ENCODE peak calls at places on chromosomes 5 and 9, in four cellular contexts. Y is uterus, N is OCI-LY7, D is SK-N-SH. A is an unnamed sample. For H3K4me1, the result is how much of the 10 kb centered on the place peaks cover.

GRCh38 chr5:140795259-140795641 is 598 bp downstream of the PCDHA2 start:
- DNase-seq in Y (no peak), N (no peak), D (no peak), A (no peak)

GRCh38 chr9:23005061-23005690 is 558.6 kb downstream of the DMRTA1 start:
- DNase-seq in Y (no peak), N (no peak), D (no peak), A (no peak)

GRCh38 chr9:114954986-114955623 is 24.7 kb upstream of the TNFSF8 start:
- DNase-seq in Y (no peak), N (peak), D (no peak), A (no peak)

GRCh38 chr5:17763301-17763700 is 129.0 kb downstream of the TAF11L14 start:
- DNase-seq in Y (no peak), N (no peak), D (no peak), A (no peak)

GRCh38 chr9:38108326-38108725 is 39.3 kb upstream of the SHB start:
- DNase-seq in Y (no peak), N (no peak), D (no peak), A (no peak)

GRCh38 chr9:13278368-13279246 is 885 bp downstream of the MPDZ start:
- DNase-seq in Y (peak), N (no peak), D (peak), A (peak)

GRCh38 chr5:119418782-119419101 is 33.6 kb upstream of the HSD17B4 start:
- DNase-seq in Y (no peak), N (peak), D (no peak), A (no peak)

GRCh38 chr9:109118802-109119438 is 827 bp downstream of the TMEM245 start:
- DNase-seq in Y (no peak), N (no peak), D (no peak), A (peak)

GRCh38 chr5:116011046-116011445 is 21.2 kb upstream of the ARL14EPL start:
- DNase-seq in Y (no peak), N (no peak), D (no peak), A (no peak)

GRCh38 chr5:138109463-138110265 is 25.8 kb downstream of the WNT8A start:
- DNase-seq in Y (no peak), N (no peak), D (no peak), A (no peak)

GRCh38 chr5:34621280-34622045 is 34.7 kb upstream of the RAI14 start:
- DNase-seq in Y (no peak), N (no peak), D (no peak), A (no peak)

GRCh38 chr5:87184544-87184943 is 83.1 kb upstream of the RASA1 start:
- DNase-seq in Y (no peak), N (no peak), D (no peak), A (no peak)

GRCh38 chr9:110351009-110351467 is 13.4 kb upstream of the TXNDC8 start:
- DNase-seq in Y (no peak), N (no peak), D (no peak), A (no peak)

GRCh38 chr5:134585966-134586365 is 46.7 kb downstream of the SAR1B start:
- DNase-seq in Y (no peak), N (no peak), D (no peak), A (no peak)

GRCh38 chr5:80806929-80807328 is 152.1 kb upstream of the DHFR start:
- DNase-seq in Y (no peak), N (no peak), D (no peak), A (no peak)

GRCh38 chr5:71887680-71888079 is 168.6 kb downstream of the CARTPT start:
- DNase-seq in Y (no peak), N (peak), D (peak), A (no peak)

GRCh38 chr5:18032744-18033143 is 398.5 kb downstream of the TAF11L14 start:
- DNase-seq in Y (no peak), N (no peak), D (no peak), A (no peak)

GRCh38 chr5:159448-160172 is 31.7 kb upstream of the LRRC14B start:
- DNase-seq in Y (no peak), N (no peak), D (no peak), A (no peak)

GRCh38 chr9:18012170-18012569 is 433.3 kb downstream of the SH3GL2 start:
- DNase-seq in Y (no peak), N (no peak), D (no peak), A (no peak)

GRCh38 chr5:177194278-177194677 is 60.7 kb downstream of the NSD1 start:
- DNase-seq in Y (no peak), N (no peak), D (no peak), A (peak)

GRCh38 chr5:52896524-52897237 is 92.5 kb upstream of the ITGA2 start:
- DNase-seq in Y (no peak), N (no peak), D (no peak), A (no peak)

GRCh38 chr9:82938426-82938825 is 124.5 kb downstream of the RASEF start:
- DNase-seq in Y (no peak), N (no peak), D (no peak), A (no peak)

GRCh38 chr9:89428901-89429890 is 68.7 kb downstream of the SEMA4D start:
- DNase-seq in Y (no peak), N (peak), D (no peak), A (peak)

GRCh38 chr9:70924905-70925547 is 196.4 kb downstream of the TRPM3 start:
- DNase-seq in Y (no peak), N (peak), D (peak), A (no peak)

GRCh38 chr9:121121582-121122087 is 46.9 kb downstream of the CNTRL start:
- DNase-seq in Y (peak), N (peak), D (peak), A (peak)

GRCh38 chr9:101093620-101094019 is 65.1 kb downstream of the PLPPR1 start:
- DNase-seq in Y (no peak), N (no peak), D (no peak), A (no peak)

GRCh38 chr9:127520941-127521918 is 69.9 kb downstream of the LRSAM1 start:
- DNase-seq in Y (no peak), N (no peak), D (no peak), A (peak)

GRCh38 chr5:15585826-15586591 is 86.0 kb downstream of the FBXL7 start:
- DNase-seq in Y (no peak), N (no peak), D (no peak), A (no peak)

GRCh38 chr5:129014185-129014584 is 48.9 kb downstream of the SLC27A6 start:
- DNase-seq in Y (no peak), N (no peak), D (no peak), A (no peak)
- H3K27ac ChIP-seq in Y (no peak), N (no peak), D (no peak), A (no peak)

DNA sequence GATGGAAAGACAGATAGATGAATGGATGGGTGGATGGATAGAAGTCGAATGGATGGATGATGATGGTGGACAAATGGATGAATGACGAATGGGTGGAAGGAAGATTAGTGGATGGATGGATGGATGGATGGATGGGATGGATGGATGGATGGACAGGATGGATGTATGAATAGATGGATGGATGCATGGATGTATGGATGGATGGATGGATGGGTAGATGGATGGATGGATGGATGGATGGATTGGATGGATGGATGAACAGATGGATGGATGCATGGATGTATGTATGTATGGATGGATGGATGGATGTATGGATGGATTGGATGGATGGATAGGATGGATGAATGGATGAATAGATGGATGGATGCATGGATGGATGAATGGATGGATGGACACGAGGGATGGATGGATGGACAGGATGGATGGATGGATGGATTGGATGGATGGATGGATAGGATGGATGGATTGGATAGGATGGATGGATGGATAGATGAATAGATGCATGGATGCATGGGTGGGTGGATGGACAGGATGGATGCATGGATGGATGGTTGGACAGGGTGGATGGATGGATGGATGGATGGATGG is 52.4 kb downstream of the DUSP1 start:
- DNase-seq in Y (no peak), N (no peak), D (no peak), A (no peak)
- H3K4me1 ChIP-seq in Y (under half), N (under half), D (under half), A (under half)

GRCh38 chr5:139393497-139394122 is 1.3 kb downstream of the PROB1 start:
- DNase-seq in Y (no peak), N (no peak), D (peak), A (no peak)
- H3K27ac ChIP-seq in Y (no peak), N (peak), D (no peak), A (no peak)

DNA sequence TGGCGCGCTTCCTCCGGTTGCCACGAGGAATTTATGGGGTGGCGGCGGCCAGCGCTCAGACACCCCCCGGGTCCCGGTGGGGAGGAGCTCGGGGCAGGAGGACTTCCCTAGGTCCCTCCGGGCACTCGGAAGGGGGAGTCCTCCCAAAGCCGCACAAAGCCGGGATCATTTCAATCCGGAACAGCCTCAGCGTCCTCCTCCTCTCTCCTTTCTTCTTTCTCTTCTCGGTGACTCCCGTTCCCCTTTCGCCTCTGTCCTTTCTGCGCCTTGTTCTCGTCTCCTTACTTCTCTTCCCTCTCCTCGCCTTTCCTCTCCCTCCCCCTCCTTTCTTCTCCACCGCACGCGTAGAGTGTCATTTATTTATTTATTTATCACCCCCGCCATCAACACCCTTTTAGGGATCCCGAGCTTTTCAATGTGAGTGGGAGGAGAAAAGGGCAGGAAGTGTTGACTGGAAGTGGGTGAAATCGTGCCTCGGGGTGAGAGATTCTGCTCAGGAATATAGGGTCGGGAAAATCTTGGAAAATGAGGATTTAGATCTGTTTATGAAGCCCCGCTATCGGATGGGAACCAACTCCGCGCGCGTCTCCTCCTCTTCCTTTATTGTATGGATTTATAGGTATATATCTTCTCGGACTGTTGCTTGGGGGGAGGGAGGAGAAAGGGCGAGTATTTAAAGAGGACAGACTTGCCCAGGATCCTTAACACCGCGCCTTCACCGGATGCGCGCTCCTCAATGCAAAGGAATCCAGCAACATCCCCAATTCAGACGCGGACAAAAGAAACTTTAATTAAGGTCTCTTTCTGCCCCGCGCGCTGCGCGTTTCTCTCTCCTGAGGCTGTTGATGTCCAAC is 2.0 kb upstream of the ZNF462 start:
- DNase-seq in Y (peak), N (no peak), D (peak), A (peak)
- H3K4me1 ChIP-seq in Y (under half), N (under half), D (under half), A (under half)

GRCh38 chr5:160287378-160288051 is 24.8 kb downstream of the CCNJL start:
- DNase-seq in Y (peak), N (no peak), D (peak), A (peak)

GRCh38 chr5:160285311-160285710 is 27.1 kb downstream of the CCNJL start:
- DNase-seq in Y (no peak), N (no peak), D (no peak), A (no peak)

GRCh38 chr5:160289356-160289651 is 23.1 kb downstream of the CCNJL start:
- DNase-seq in Y (no peak), N (no peak), D (no peak), A (no peak)

GRCh38 chr5:160284271-160284670 is 28.1 kb downstream of the CCNJL start:
- DNase-seq in Y (no peak), N (no peak), D (no peak), A (no peak)

GRCh38 chr5:160286947-160287346 is 25.4 kb downstream of the CCNJL start:
- DNase-seq in Y (no peak), N (no peak), D (no peak), A (no peak)
- H3K27ac ChIP-seq in Y (no peak), N (no peak), D (peak), A (peak)